ENCODE peak calls at places on chromosomes 13 and 19, in five cellular contexts. W, C, V, R and T are unnamed samples.

GRCh38 chr19:18745012-18745735 is 45.9 kb downstream of the COMP start:
- DNase-seq in R (no peak), C (no peak), V (peak), W (no peak), T (no peak)

GRCh38 chr13:98483636-98484288 is 93.1 kb downstream of the STK24 start:
- DNase-seq in C (no peak), R (no peak), V (no peak), W (no peak), T (no peak)

GRCh38 chr13:94558721-94559120 is 37.2 kb downstream of the TGDS start:
- DNase-seq in W (no peak), R (no peak), C (no peak), V (no peak), T (no peak)

GRCh38 chr13:50672025-50672424 is 171.5 kb downstream of the DLEU7 start:
- DNase-seq in R (no peak), C (no peak), W (no peak), V (no peak), T (no peak)

GRCh38 chr19:15722956-15723355 is 4.9 kb upstream of the OR10H2 start:
- DNase-seq in W (no peak), V (no peak), C (no peak), R (no peak), T (no peak)

GRCh38 chr13:20230913-20231838 is 943 bp downstream of the GJB6 start:
- DNase-seq in C (no peak), W (no peak), R (no peak), V (no peak), T (no peak)

GRCh38 chr13:60754691-60755090 is 357.7 kb downstream of the TDRD3 start:
- DNase-seq in V (no peak), C (no peak), W (no peak), R (no peak), T (no peak)

GRCh38 chr13:75258159-75258782 is 223.7 kb downstream of the TBC1D4 start:
- DNase-seq in W (no peak), C (peak), V (no peak), R (no peak), T (no peak)

GRCh38 chr13:98332691-98333090 is 155.6 kb upstream of the RNF113B start:
- DNase-seq in C (no peak), R (no peak), W (no peak), V (no peak), T (no peak)

GRCh38 chr19:6271251-6271650 is 8.5 kb downstream of the MLLT1 start:
- DNase-seq in R (no peak), C (peak), V (peak), W (no peak), T (no peak)

GRCh38 chr13:35865341-35866240 is 265.6 kb downstream of the DCLK1 start:
- DNase-seq in W (no peak), C (no peak), R (no peak), V (no peak), T (no peak)

GRCh38 chr13:72536668-72537399 is 190.6 kb downstream of the MZT1 start:
- DNase-seq in W (no peak), R (no peak), V (no peak), C (no peak), T (no peak)

GRCh38 chr19:16078311-16078758 is 2.0 kb downstream of the TPM4 start:
- DNase-seq in W (no peak), R (no peak), C (peak), V (peak), T (no peak)

GRCh38 chr19:1494115-1494815 is 3.3 kb downstream of the REEP6 start:
- DNase-seq in W (no peak), V (no peak), C (no peak), R (no peak), T (no peak)

GRCh38 chr19:10836478-10837325 is 690 bp upstream of the TMED1 start:
- DNase-seq in R (no peak), V (peak), W (peak), C (no peak), T (peak)

GRCh38 chr19:41821003-41821735 is 23.3 kb downstream of the LYPD4 start:
- DNase-seq in W (no peak), V (no peak), R (no peak), C (peak), T (no peak)

GRCh38 chr19:45952691-45953505 is 20.8 kb downstream of the NOVA2 start:
- DNase-seq in R (peak), V (peak), C (no peak), W (no peak), T (no peak)

GRCh38 chr19:41997121-41997850 is 3.3 kb upstream of the ATP1A3 start:
- DNase-seq in W (no peak), C (peak), R (peak), V (no peak), T (peak)

GRCh38 chr19:56765107-56765506 is 75.4 kb downstream of the PEG3 start:
- DNase-seq in C (no peak), R (no peak), V (peak), W (peak), T (peak)

GRCh38 chr19:7679017-7679720 is 1.5 kb upstream of the TRAPPC5 start:
- DNase-seq in V (no peak), R (no peak), W (no peak), C (peak), T (no peak)

GRCh38 chr19:41705393-41706174 is 2.8 kb upstream of the CEACAM5 start:
- DNase-seq in W (no peak), R (no peak), C (peak), V (no peak), T (no peak)

GRCh38 chr19:49474545-49474930 is 523 bp downstream of the FLT3LG start:
- DNase-seq in R (no peak), C (no peak), V (no peak), W (no peak), T (no peak)

GRCh38 chr19:54179921-54180452 is 7.0 kb upstream of the TMC4 start:
- DNase-seq in V (no peak), W (no peak), R (no peak), C (peak), T (no peak)

GRCh38 chr19:19280561-19280960 is 7.5 kb upstream of the TM6SF2 start:
- DNase-seq in V (no peak), C (no peak), W (no peak), R (no peak), T (no peak)

GRCh38 chr13:113750554-113751399 is 8.2 kb upstream of the TMEM255B start:
- DNase-seq in R (no peak), V (no peak), C (no peak), W (no peak), T (no peak)

GRCh38 chr13:113488283-113488682 is 2.2 kb downstream of the DCUN1D2 start:
- DNase-seq in R (no peak), C (no peak), V (no peak), W (no peak), T (no peak)

GRCh38 chr13:75256922-75257321 is 225.0 kb downstream of the TBC1D4 start:
- DNase-seq in W (no peak), V (no peak), R (no peak), C (no peak), T (no peak)

GRCh38 chr13:81659984-81660383 is 1319.1 kb upstream of the SPRY2 start:
- DNase-seq in R (no peak), V (no peak), C (no peak), W (no peak), T (no peak)

GRCh38 chr19:3580156-3580955 is 4.9 kb upstream of the GIPC3 start:
- DNase-seq in R (no peak), V (no peak), W (no peak), C (peak), T (no peak)

GRCh38 chr13:35953537-35954206 is 177.5 kb downstream of the DCLK1 start:
- DNase-seq in W (peak), V (peak), R (no peak), C (peak), T (peak)

GRCh38 chr19:33524024-33524664 is 2.6 kb upstream of the PEPD start:
- DNase-seq in W (no peak), C (no peak), R (no peak), V (peak), T (no peak)

GRCh38 chr13:28854657-28855056 is 34.5 kb downstream of the MTUS2 start:
- DNase-seq in R (no peak), C (no peak), W (no peak), V (no peak), T (no peak)